ENCODE peak calls at places on chromosomes 12 and 14, in eight cellular contexts. B, A, Y, H, N, O, S and R are unnamed samples. For H3K27me3 and H3K9me3, the result is how much of the 10 kb centered on the place peaks cover.

GRCh38 chr14:51865953-51866747 is 5.7 kb downstream of the GNG2 start:
- DNase-seq in B (no peak), A (no peak), Y (no peak), H (no peak), N (no peak), O (no peak), S (no peak), R (no peak)

GRCh38 chr12:92290016-92290685 is 144.5 kb upstream of the BTG1 start:
- DNase-seq in B (no peak), A (no peak), Y (peak), H (no peak), N (no peak), O (peak), S (no peak), R (no peak)

GRCh38 chr14:94801225-94801624 is 31.3 kb upstream of the GSC start:
- DNase-seq in B (no peak), A (no peak), Y (no peak), H (no peak), N (no peak), O (no peak), S (no peak), R (no peak)

GRCh38 chr14:96253140-96253539 is 2.9 kb upstream of the BDKRB1 start:
- DNase-seq in B (no peak), A (no peak), Y (peak), H (no peak), N (peak), O (peak), S (no peak), R (peak)

GRCh38 chr12:109200825-109201495 is 84.6 kb downstream of the ACACB start:
- DNase-seq in B (no peak), A (no peak), Y (no peak), H (no peak), N (no peak), O (no peak), S (no peak), R (no peak)

GRCh38 chr14:99189201-99189801 is 82.7 kb downstream of the BCL11B start:
- DNase-seq in B (no peak), A (no peak), Y (no peak), H (no peak), N (no peak), O (no peak), S (no peak), R (no peak)

GRCh38 chr14:40417777-40418401 is 985.7 kb upstream of the FBXO33 start:
- DNase-seq in B (no peak), A (peak), Y (peak), H (no peak), N (no peak), O (no peak), S (no peak), R (no peak)

GRCh38 chr14:35406811-35407630 is 2.5 kb upstream of the NFKBIA start:
- DNase-seq in B (peak), A (peak), Y (peak), H (no peak), N (no peak), O (peak), S (no peak), R (no peak)

GRCh38 chr14:69606258-69606657 is 5.1 kb upstream of the SUSD6 start:
- DNase-seq in B (no peak), A (peak), Y (no peak), H (no peak), N (no peak), O (no peak), S (no peak), R (no peak)

GRCh38 chr14:74670726-74671125 is 42.2 kb downstream of the AREL1 start:
- DNase-seq in B (no peak), A (no peak), Y (peak), H (no peak), N (no peak), O (peak), S (no peak), R (peak)

GRCh38 chr12:100138048-100138907 is 4.4 kb downstream of the BLTP3B start:
- DNase-seq in B (no peak), A (no peak), Y (peak), H (no peak), N (no peak), O (peak), S (no peak), R (no peak)

GRCh38 chr14:63564318-63564717 is 21.1 kb upstream of the PPP2R5E start:
- DNase-seq in B (peak), A (no peak), Y (peak), H (peak), N (no peak), O (peak), S (no peak), R (no peak)

GRCh38 chr14:38098074-38098846 is 109.4 kb upstream of the SSTR1 start:
- DNase-seq in B (no peak), A (no peak), Y (peak), H (no peak), N (peak), O (peak), S (no peak), R (peak)

GRCh38 chr12:78863482-78864427 is 819 bp upstream of the SYT1 start:
- DNase-seq in B (no peak), A (peak), Y (peak), H (peak), N (no peak), O (peak), S (no peak), R (peak)

GRCh38 chr14:96507723-96508122 is 5.5 kb downstream of the PAPOLA start:
- DNase-seq in B (no peak), A (no peak), Y (no peak), H (no peak), N (no peak), O (no peak), S (no peak), R (no peak)

GRCh38 chr14:50964683-50965390 is 20.6 kb upstream of the PYGL start:
- DNase-seq in B (peak), A (no peak), Y (peak), H (no peak), N (peak), O (peak), S (no peak), R (peak)

GRCh38 chr12:110639336-110640178 is 25.6 kb downstream of the TCTN1 start:
- DNase-seq in B (no peak), A (no peak), Y (peak), H (no peak), N (peak), O (peak), S (no peak), R (no peak)

GRCh38 chr12:17971850-17972249 is 118.1 kb downstream of the RERGL start:
- DNase-seq in B (no peak), A (no peak), Y (peak), H (no peak), N (no peak), O (no peak), S (no peak), R (no peak)

GRCh38 chr12:111673503-111673902 is 12.3 kb downstream of the BRAP start:
- DNase-seq in B (no peak), A (no peak), Y (peak), H (no peak), N (no peak), O (peak), S (no peak), R (no peak)

GRCh38 chr12:21416611-21417121 is 20.8 kb upstream of the PYROXD1 start:
- DNase-seq in B (no peak), A (peak), Y (no peak), H (no peak), N (no peak), O (peak), S (no peak), R (no peak)

GRCh38 chr12:59388694-59389093 is 207.1 kb upstream of the SLC16A7 start:
- DNase-seq in B (no peak), A (no peak), Y (no peak), H (no peak), N (no peak), O (no peak), S (no peak), R (no peak)

GRCh38 chr14:67806228-67806627 is 10.2 kb downstream of the ZFYVE26 start:
- DNase-seq in B (no peak), A (no peak), Y (no peak), H (no peak), N (no peak), O (no peak), S (no peak), R (no peak)

GRCh38 chr12:93819048-93819491 is 141.9 kb downstream of the CRADD start:
- DNase-seq in B (peak), A (no peak), Y (no peak), H (peak), N (peak), O (peak), S (no peak), R (peak)

GRCh38 chr12:86134571-86134970 is 121.6 kb downstream of the MGAT4C start:
- DNase-seq in B (no peak), A (no peak), Y (peak), H (no peak), N (no peak), O (peak), S (no peak), R (no peak)

GRCh38 chr14:100525615-100526014 is 61.6 kb downstream of the BEGAIN start:
- DNase-seq in B (no peak), A (no peak), Y (no peak), H (peak), N (no peak), O (no peak), S (no peak), R (no peak)

GRCh38 chr12:113061061-113061694 is 4.6 kb downstream of the DTX1 start:
- DNase-seq in B (no peak), A (no peak), Y (no peak), H (no peak), N (no peak), O (no peak), S (no peak), R (no peak)

GRCh38 chr14:55767291-55767690 is 187.3 kb downstream of the KTN1 start:
- DNase-seq in B (no peak), A (no peak), Y (no peak), H (no peak), N (no peak), O (no peak), S (no peak), R (no peak)

GRCh38 chr12:52603314-52603713 is 2.1 kb upstream of the KRT72 start:
- DNase-seq in B (no peak), A (no peak), Y (peak), H (no peak), N (no peak), O (no peak), S (no peak), R (no peak)

GRCh38 chr12:109580684-109581333 is 7.2 kb downstream of the MVK start:
- DNase-seq in B (no peak), A (no peak), Y (no peak), H (no peak), N (no peak), O (no peak), S (no peak), R (no peak)

GRCh38 chr14:62661818-62662217 is 383.4 kb downstream of the KCNH5 start:
- DNase-seq in B (no peak), A (no peak), Y (peak), H (no peak), N (no peak), O (no peak), S (no peak), R (no peak)

GRCh38 chr12:132356686-132357622 is 27.6 kb upstream of the GALNT9 start:
- DNase-seq in B (no peak), A (no peak), Y (peak), H (peak), N (no peak), O (peak), S (no peak), R (peak)
- H3K27me3 ChIP-seq in B (under half), A (under half), Y (under half), H (half or more), N (under half), O (under half), S (under half), R (under half)

GRCh38 chr12:95551305-95551704 is at the start of gene USP44:
- DNase-seq in B (no peak), A (peak), Y (no peak), H (no peak), N (no peak), O (no peak), S (no peak), R (no peak)

GRCh38 chr12:95548056-95548538 is 3.2 kb downstream of the USP44 start:
- DNase-seq in B (no peak), A (peak), Y (no peak), H (peak), N (no peak), O (no peak), S (no peak), R (peak)

GRCh38 chr12:95548539-95549391 is 2.5 kb downstream of the USP44 start:
- DNase-seq in B (peak), A (peak), Y (no peak), H (peak), N (no peak), O (peak), S (no peak), R (peak)

GRCh38 chr12:95547522-95548055 is 3.7 kb downstream of the USP44 start:
- DNase-seq in B (no peak), A (peak), Y (no peak), H (no peak), N (peak), O (peak), S (no peak), R (no peak)

GRCh38 chr12:95549392-95550084 is 1.7 kb downstream of the USP44 start:
- DNase-seq in B (no peak), A (no peak), Y (no peak), H (no peak), N (no peak), O (no peak), S (no peak), R (no peak)
- H3K4me3 ChIP-seq in B (peak), A (peak), Y (no peak), H (peak), N (peak), O (peak), S (no peak), R (no peak)

DNA sequence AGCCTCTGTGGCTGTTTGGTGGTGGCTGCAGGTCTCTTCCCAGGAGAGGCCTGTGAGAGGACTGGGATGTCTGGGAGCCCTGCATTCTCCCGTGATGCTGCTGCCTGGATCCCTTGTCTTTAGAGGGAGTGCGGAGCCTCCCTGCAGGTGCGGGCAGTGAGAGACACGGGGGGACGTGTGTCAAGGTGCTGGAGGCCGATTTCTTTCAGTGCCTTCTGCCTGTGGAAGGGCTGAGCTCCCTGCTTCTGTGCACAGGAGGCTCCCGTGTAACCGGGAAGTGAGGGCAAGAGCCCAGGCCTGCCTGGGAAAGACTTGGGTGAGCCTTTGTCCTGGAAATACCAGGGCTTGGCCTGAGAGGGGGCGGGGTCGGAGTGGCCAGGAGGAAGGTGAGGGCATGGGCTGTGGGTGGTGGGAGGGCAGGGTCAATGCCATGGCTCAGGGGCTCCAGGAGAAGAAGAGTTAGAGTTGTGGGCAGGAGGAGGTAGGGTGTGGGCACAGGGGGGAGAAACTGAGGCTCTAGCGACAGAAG is 372.2 kb downstream of the TMEM121 start:
- DNase-seq in B (peak), A (no peak), Y (no peak), H (no peak), N (no peak), O (no peak), S (no peak), R (no peak)
- H3K9me3 ChIP-seq in B (under half), A (under half), Y (under half), H (under half), N (half or more), O (under half), S (under half), R (under half)

DNA sequence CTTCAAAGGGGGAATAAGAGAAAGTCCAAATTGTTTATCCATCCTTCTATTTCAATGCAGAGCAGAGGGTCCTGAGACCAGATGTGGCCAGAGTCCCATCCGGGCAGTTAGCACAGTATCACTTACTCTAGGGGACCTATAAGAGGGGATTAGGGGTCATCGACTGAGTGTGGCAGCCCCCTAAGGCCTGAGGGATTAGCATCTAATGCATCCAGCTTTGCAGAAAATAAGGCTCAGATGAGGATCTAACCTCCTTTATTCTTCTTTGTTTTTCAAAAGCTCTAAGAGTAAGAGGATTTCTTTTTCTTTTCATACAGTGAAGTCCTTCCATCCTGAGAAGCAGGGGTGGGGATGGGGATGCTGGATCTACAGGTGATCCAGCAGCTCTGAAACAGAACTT is 43.5 kb downstream of the NEUROD4 start:
- DNase-seq in B (no peak), A (peak), Y (no peak), H (no peak), N (no peak), O (no peak), S (no peak), R (no peak)
- H3K27me3 ChIP-seq in B (under half), A (under half), Y (half or more), H (half or more), N (under half), O (under half), S (under half), R (under half)

DNA sequence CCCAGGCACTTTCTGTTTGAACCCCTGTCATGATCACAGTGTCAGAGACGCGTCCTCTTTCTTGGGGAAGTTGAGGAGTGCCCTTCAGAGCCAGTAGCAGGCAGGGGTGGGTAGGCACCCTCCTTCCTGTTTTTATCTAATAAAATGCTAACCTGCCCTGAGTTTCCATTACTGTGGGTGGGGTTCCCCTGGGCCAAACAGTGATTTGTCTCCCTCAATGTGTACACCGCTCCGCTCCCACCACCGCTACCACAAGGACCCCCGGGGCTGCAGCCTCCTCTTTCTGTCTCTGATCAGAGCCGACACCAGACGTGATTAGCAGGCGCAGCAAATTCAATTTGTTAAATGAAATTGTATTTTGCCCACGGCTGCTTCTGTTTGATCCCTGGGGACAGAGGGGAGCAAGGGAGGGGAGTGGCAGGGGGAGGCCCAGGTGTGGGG is 5.1 kb downstream of the SHMT2 start:
- DNase-seq in B (no peak), A (no peak), Y (no peak), H (no peak), N (no peak), O (no peak), S (no peak), R (no peak)
- H3K4me3 ChIP-seq in B (peak), A (no peak), Y (no peak), H (peak), N (no peak), O (no peak), S (no peak), R (no peak)

DNA sequence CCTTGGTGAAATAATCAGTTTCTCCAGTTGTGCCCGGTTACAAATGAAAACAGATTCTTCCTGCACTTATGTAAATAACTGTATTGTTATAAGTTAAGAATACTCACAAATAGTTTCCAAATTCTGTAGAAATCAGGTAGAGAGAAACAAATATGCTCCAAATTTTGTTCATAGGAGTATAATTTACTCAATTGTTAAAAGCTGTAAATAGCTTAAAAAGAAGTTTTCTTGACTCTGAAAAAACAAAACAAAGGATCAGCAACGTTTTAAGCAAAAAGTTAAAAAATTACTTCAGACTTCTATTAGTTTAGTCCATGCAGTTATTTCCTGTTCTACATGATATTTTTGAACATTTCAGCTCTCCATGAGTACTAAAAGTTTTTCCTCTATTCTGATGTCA is 30.0 kb upstream of the SLC38A4 start:
- DNase-seq in B (no peak), A (no peak), Y (no peak), H (no peak), N (no peak), O (no peak), S (no peak), R (no peak)
- H3K9me3 ChIP-seq in B (under half), A (under half), Y (under half), H (half or more), N (under half), O (under half), S (under half), R (under half)

DNA sequence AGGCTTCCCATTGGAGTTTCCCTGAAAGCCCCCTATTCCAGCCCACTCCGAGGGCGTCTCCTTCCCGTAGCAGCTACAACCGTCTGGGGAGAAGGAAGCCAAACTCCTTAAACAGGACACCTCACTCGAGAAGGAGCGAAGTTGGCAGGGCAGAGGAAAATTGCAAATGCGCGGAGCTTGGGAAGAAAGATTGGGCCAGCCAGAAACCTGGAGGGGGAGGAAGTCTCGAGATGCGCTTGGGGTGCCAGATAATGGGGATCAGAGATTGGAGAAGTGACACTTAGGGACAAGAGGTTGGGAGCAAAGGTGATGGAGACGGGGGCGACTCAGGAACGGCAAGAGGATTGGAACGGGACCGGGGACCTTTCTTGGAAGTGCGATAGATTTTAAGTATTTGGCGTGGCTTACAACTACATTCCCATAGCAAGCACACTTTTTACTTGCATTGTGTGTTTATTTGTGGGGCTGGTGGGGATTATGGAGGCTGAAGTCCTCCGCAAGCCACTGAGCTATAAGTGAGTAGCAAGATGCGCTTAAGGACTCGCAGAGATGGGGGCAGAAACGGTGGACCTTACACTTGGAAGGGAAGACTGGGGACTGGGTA is 926 bp downstream of the HRK start:
- DNase-seq in B (no peak), A (peak), Y (no peak), H (no peak), N (no peak), O (peak), S (no peak), R (no peak)
- H3K27me3 ChIP-seq in B (half or more), A (half or more), Y (under half), H (half or more), N (half or more), O (half or more), S (under half), R (under half)